ENCODE peak calls at places on chromosomes 16 and 17, in seven cellular contexts. One of them, this sample, is unnamed.

GRCh38 chr17:70110443-70110880 is 35.4 kb downstream of the KCNJ16 start:
- DNase-seq in suprapubic skin: no peak
- DNase-seq in HL-60: no peak
- DNase-seq in transverse colon: no peak
- DNase-seq in spleen: no peak
- DNase-seq in sigmoid colon: no peak
- DNase-seq in H1: no peak
- DNase-seq in this sample: no peak

GRCh38 chr17:3827124-3827773 is 18.8 kb downstream of the NCBP3 start:
- DNase-seq in suprapubic skin: no peak
- DNase-seq in HL-60: no peak
- DNase-seq in transverse colon: peak
- DNase-seq in spleen: no peak
- DNase-seq in sigmoid colon: no peak
- DNase-seq in H1: peak
- DNase-seq in this sample: peak

GRCh38 chr17:73359987-73360410 is 48.2 kb upstream of the CDC42EP4 start:
- DNase-seq in suprapubic skin: peak
- DNase-seq in HL-60: no peak
- DNase-seq in transverse colon: peak
- DNase-seq in spleen: no peak
- DNase-seq in sigmoid colon: no peak
- DNase-seq in H1: peak
- DNase-seq in this sample: peak

GRCh38 chr17:63181856-63182255 is 215.8 kb downstream of the TANC2 start:
- DNase-seq in suprapubic skin: no peak
- DNase-seq in HL-60: no peak
- DNase-seq in transverse colon: no peak
- DNase-seq in spleen: no peak
- DNase-seq in sigmoid colon: no peak
- DNase-seq in H1: no peak
- DNase-seq in this sample: no peak

GRCh38 chr17:39553326-39553945 is 54.3 kb downstream of the NEUROD2 start:
- DNase-seq in suprapubic skin: no peak
- DNase-seq in HL-60: no peak
- DNase-seq in transverse colon: no peak
- DNase-seq in spleen: no peak
- DNase-seq in sigmoid colon: no peak
- DNase-seq in H1: no peak
- DNase-seq in this sample: no peak

GRCh38 chr17:10772425-10773380 is 31.2 kb downstream of the TMEM238L start:
- DNase-seq in suprapubic skin: peak
- DNase-seq in HL-60: peak
- DNase-seq in transverse colon: peak
- DNase-seq in spleen: no peak
- DNase-seq in sigmoid colon: peak
- DNase-seq in H1: peak
- DNase-seq in this sample: peak

GRCh38 chr16:51374346-51374745 is 223.3 kb upstream of the SALL1 start:
- DNase-seq in suprapubic skin: no peak
- DNase-seq in HL-60: no peak
- DNase-seq in transverse colon: no peak
- DNase-seq in spleen: no peak
- DNase-seq in sigmoid colon: no peak
- DNase-seq in H1: no peak
- DNase-seq in this sample: no peak

GRCh38 chr17:10741416-10742140 is 11.8 kb upstream of the TMEM220 start:
- DNase-seq in suprapubic skin: no peak
- DNase-seq in HL-60: no peak
- DNase-seq in transverse colon: no peak
- DNase-seq in spleen: no peak
- DNase-seq in sigmoid colon: peak
- DNase-seq in H1: no peak
- DNase-seq in this sample: no peak

GRCh38 chr17:9148908-9149536 is 127.7 kb downstream of the NTN1 start:
- DNase-seq in suprapubic skin: no peak
- DNase-seq in HL-60: no peak
- DNase-seq in transverse colon: peak
- DNase-seq in spleen: no peak
- DNase-seq in sigmoid colon: no peak
- DNase-seq in H1: no peak
- DNase-seq in this sample: no peak

GRCh38 chr16:53434436-53435065 is at the start of gene RBL2:
- DNase-seq in suprapubic skin: peak
- DNase-seq in HL-60: peak
- DNase-seq in transverse colon: peak
- DNase-seq in spleen: peak
- DNase-seq in sigmoid colon: peak
- DNase-seq in H1: peak
- DNase-seq in this sample: peak

GRCh38 chr17:2592974-2593845 is at the start of gene PAFAH1B1:
- DNase-seq in suprapubic skin: peak
- DNase-seq in HL-60: peak
- DNase-seq in transverse colon: peak
- DNase-seq in spleen: peak
- DNase-seq in sigmoid colon: peak
- DNase-seq in H1: peak
- DNase-seq in this sample: peak
- TF ChIP-seq POLR2AphosphoS5 in suprapubic skin: peak
- TF ChIP-seq POLR2AphosphoS5 in HL-60: peak
- TF ChIP-seq POLR2AphosphoS5 in transverse colon: peak
- TF ChIP-seq POLR2AphosphoS5 in spleen: peak
- TF ChIP-seq POLR2AphosphoS5 in sigmoid colon: peak
- TF ChIP-seq POLR2AphosphoS5 in H1: peak
- TF ChIP-seq POLR2AphosphoS5 in this sample: no peak

GRCh38 chr17:6712854-6713129 is 377 bp downstream of the SLC13A5 start:
- DNase-seq in suprapubic skin: no peak
- DNase-seq in HL-60: no peak
- DNase-seq in transverse colon: no peak
- DNase-seq in spleen: no peak
- DNase-seq in sigmoid colon: no peak
- DNase-seq in H1: no peak
- DNase-seq in this sample: no peak

GRCh38 chr17:6714315-6714874 is 1.2 kb upstream of the SLC13A5 start:
- DNase-seq in suprapubic skin: no peak
- DNase-seq in HL-60: no peak
- DNase-seq in transverse colon: no peak
- DNase-seq in spleen: no peak
- DNase-seq in sigmoid colon: no peak
- DNase-seq in H1: no peak
- DNase-seq in this sample: no peak

GRCh38 chr17:6713918-6714271 is 726 bp upstream of the SLC13A5 start:
- DNase-seq in suprapubic skin: no peak
- DNase-seq in HL-60: no peak
- DNase-seq in transverse colon: no peak
- DNase-seq in spleen: no peak
- DNase-seq in sigmoid colon: no peak
- DNase-seq in H1: no peak
- DNase-seq in this sample: no peak

GRCh38 chr17:6712058-6712853 is 913 bp downstream of the SLC13A5 start:
- DNase-seq in suprapubic skin: no peak
- DNase-seq in HL-60: no peak
- DNase-seq in transverse colon: no peak
- DNase-seq in spleen: no peak
- DNase-seq in sigmoid colon: no peak
- DNase-seq in H1: peak
- DNase-seq in this sample: no peak

GRCh38 chr17:6713130-6713917 is at the start of gene SLC13A5:
- DNase-seq in suprapubic skin: no peak
- DNase-seq in HL-60: no peak
- DNase-seq in transverse colon: no peak
- DNase-seq in spleen: no peak
- DNase-seq in sigmoid colon: no peak
- DNase-seq in H1: peak
- DNase-seq in this sample: no peak
- TF ChIP-seq CTCF in suprapubic skin: no peak
- TF ChIP-seq CTCF in HL-60: no peak
- TF ChIP-seq CTCF in transverse colon: no peak
- TF ChIP-seq CTCF in spleen: peak
- TF ChIP-seq CTCF in sigmoid colon: no peak
- TF ChIP-seq CTCF in H1: peak
- TF ChIP-seq CTCF in this sample: peak

GRCh38 chr16:57365826-57366536 is 6.3 kb upstream of the CX3CL1 start:
- DNase-seq in suprapubic skin: no peak
- DNase-seq in HL-60: no peak
- DNase-seq in transverse colon: no peak
- DNase-seq in spleen: peak
- DNase-seq in sigmoid colon: no peak
- DNase-seq in H1: no peak
- DNase-seq in this sample: no peak
- TF ChIP-seq POLR2AphosphoS5 in suprapubic skin: no peak
- TF ChIP-seq POLR2AphosphoS5 in HL-60: no peak
- TF ChIP-seq POLR2AphosphoS5 in transverse colon: no peak
- TF ChIP-seq POLR2AphosphoS5 in spleen: no peak
- TF ChIP-seq POLR2AphosphoS5 in sigmoid colon: no peak
- TF ChIP-seq POLR2AphosphoS5 in H1: no peak
- TF ChIP-seq POLR2AphosphoS5 in this sample: no peak

GRCh38 chr16:89122322-89122831 is 28.7 kb downstream of the ACSF3 start:
- DNase-seq in suprapubic skin: no peak
- DNase-seq in HL-60: no peak
- DNase-seq in transverse colon: peak
- DNase-seq in spleen: peak
- DNase-seq in sigmoid colon: no peak
- DNase-seq in H1: no peak
- DNase-seq in this sample: peak
- TF ChIP-seq CTCF in suprapubic skin: no peak
- TF ChIP-seq CTCF in HL-60: no peak
- TF ChIP-seq CTCF in transverse colon: no peak
- TF ChIP-seq CTCF in spleen: no peak
- TF ChIP-seq CTCF in sigmoid colon: no peak
- TF ChIP-seq CTCF in H1: no peak
- TF ChIP-seq CTCF in this sample: no peak

GRCh38 chr17:50692448-50693040 is 15.2 kb downstream of the ANKRD40 start:
- DNase-seq in suprapubic skin: peak
- DNase-seq in HL-60: no peak
- DNase-seq in transverse colon: no peak
- DNase-seq in spleen: no peak
- DNase-seq in sigmoid colon: no peak
- DNase-seq in H1: no peak
- DNase-seq in this sample: no peak
- TF ChIP-seq POLR2AphosphoS5 in suprapubic skin: no peak
- TF ChIP-seq POLR2AphosphoS5 in HL-60: no peak
- TF ChIP-seq POLR2AphosphoS5 in transverse colon: no peak
- TF ChIP-seq POLR2AphosphoS5 in spleen: no peak
- TF ChIP-seq POLR2AphosphoS5 in sigmoid colon: no peak
- TF ChIP-seq POLR2AphosphoS5 in H1: no peak
- TF ChIP-seq POLR2AphosphoS5 in this sample: no peak

GRCh38 chr17:75404223-75404738 is 1.2 kb downstream of the GRB2 start:
- DNase-seq in suprapubic skin: peak
- DNase-seq in HL-60: peak
- DNase-seq in transverse colon: peak
- DNase-seq in spleen: no peak
- DNase-seq in sigmoid colon: peak
- DNase-seq in H1: no peak
- DNase-seq in this sample: peak

GRCh38 chr17:75406222-75406615 is 741 bp upstream of the GRB2 start:
- DNase-seq in suprapubic skin: no peak
- DNase-seq in HL-60: no peak
- DNase-seq in transverse colon: no peak
- DNase-seq in spleen: no peak
- DNase-seq in sigmoid colon: no peak
- DNase-seq in H1: no peak
- DNase-seq in this sample: no peak

GRCh38 chr17:75404739-75405364 is 626 bp downstream of the GRB2 start:
- DNase-seq in suprapubic skin: peak
- DNase-seq in HL-60: no peak
- DNase-seq in transverse colon: peak
- DNase-seq in spleen: peak
- DNase-seq in sigmoid colon: peak
- DNase-seq in H1: peak
- DNase-seq in this sample: no peak

GRCh38 chr17:75407655-75408352 is 2.3 kb upstream of the GRB2 start:
- DNase-seq in suprapubic skin: no peak
- DNase-seq in HL-60: no peak
- DNase-seq in transverse colon: no peak
- DNase-seq in spleen: no peak
- DNase-seq in sigmoid colon: no peak
- DNase-seq in H1: no peak
- DNase-seq in this sample: no peak

DNA sequence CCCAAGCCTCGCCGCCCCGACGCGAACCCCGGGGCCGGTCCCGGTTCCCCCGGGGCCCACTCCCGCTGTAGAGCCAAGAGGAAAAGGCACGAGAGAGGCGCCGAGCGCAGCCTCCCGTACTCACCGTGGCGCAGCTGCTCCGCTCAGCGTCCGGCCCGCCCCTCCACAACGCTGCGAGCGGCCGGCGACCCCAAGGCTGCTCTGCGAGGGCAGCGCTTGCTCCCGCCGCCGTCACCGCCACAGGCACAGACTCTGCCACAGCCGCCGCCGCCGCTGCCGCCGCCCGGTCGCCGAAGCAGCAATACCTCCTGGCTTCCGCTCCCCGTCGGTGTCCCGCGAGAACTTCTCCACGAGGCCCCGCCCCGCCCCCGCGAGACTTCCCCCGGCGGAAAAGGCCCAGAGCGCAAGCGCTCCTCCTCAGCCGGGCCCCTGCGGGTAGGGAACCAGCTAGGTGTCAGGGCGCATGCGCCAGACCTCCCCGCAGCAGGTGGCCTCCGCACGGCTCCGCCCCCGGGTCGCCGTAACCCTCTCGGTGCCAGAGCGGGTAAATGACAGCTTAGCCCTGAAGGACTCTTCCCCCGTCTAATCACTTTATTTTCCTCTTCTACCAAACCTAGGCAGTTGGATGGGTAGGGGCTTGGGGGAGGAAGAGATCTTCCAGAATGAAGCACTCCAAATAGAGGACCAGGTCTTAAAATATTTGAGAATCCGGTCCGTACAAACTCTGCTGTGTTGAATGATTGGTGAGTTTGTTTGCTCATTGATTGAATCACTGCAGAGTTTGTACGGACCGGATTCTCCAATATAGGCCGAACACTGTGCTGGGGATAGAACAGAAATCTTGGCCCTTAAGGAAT is at the start of gene GRB2:
- DNase-seq in suprapubic skin: peak
- DNase-seq in HL-60: peak
- DNase-seq in transverse colon: peak
- DNase-seq in spleen: peak
- DNase-seq in sigmoid colon: peak
- DNase-seq in H1: peak
- DNase-seq in this sample: peak
- TF ChIP-seq CTCF in suprapubic skin: no peak
- TF ChIP-seq CTCF in HL-60: no peak
- TF ChIP-seq CTCF in transverse colon: peak
- TF ChIP-seq CTCF in spleen: no peak
- TF ChIP-seq CTCF in sigmoid colon: no peak
- TF ChIP-seq CTCF in H1: no peak
- TF ChIP-seq CTCF in this sample: peak